ENCODE peak calls at places on chromosomes 3 and 15, in six cellular contexts. One of them, this sample, is unnamed.

GRCh38 chr15:89616228-89616627 is 39.0 kb downstream of the KIF7 start:
- DNase-seq in PC-3: no peak
- DNase-seq in gastrocnemius medialis: no peak
- DNase-seq in heart left ventricle: no peak
- DNase-seq in left ventricle myocardium inferior: no peak
- DNase-seq in K562: no peak
- DNase-seq in this sample: no peak

GRCh38 chr15:44435893-44436667 is 8.7 kb downstream of the CTDSPL2 start:
- DNase-seq in gastrocnemius medialis: no peak
- DNase-seq in K562: no peak
- DNase-seq in PC-3: peak; percentile 62
- DNase-seq in left ventricle myocardium inferior: no peak
- DNase-seq in heart left ventricle: no peak
- DNase-seq in this sample: no peak

GRCh38 chr15:98649621-98649995 is 1.3 kb downstream of the IGF1R start:
- DNase-seq in PC-3: no peak
- DNase-seq in gastrocnemius medialis: no peak
- DNase-seq in left ventricle myocardium inferior: peak; percentile 56
- DNase-seq in heart left ventricle: peak; percentile 46
- DNase-seq in K562: peak; percentile 14
- DNase-seq in this sample: no peak

GRCh38 chr3:52238193-52238760 is 681 bp downstream of the TWF2 start:
- DNase-seq in gastrocnemius medialis: no peak
- DNase-seq in left ventricle myocardium inferior: no peak
- DNase-seq in K562: no peak
- DNase-seq in heart left ventricle: no peak
- DNase-seq in PC-3: no peak
- DNase-seq in this sample: no peak

GRCh38 chr3:151156618-151157216 is 46.3 kb downstream of the GPR171 start:
- DNase-seq in left ventricle myocardium inferior: no peak
- DNase-seq in heart left ventricle: no peak
- DNase-seq in PC-3: peak; percentile 88
- DNase-seq in gastrocnemius medialis: no peak
- DNase-seq in K562: peak; percentile 46
- DNase-seq in this sample: no peak

GRCh38 chr3:57755368-57756021 is 614 bp upstream of the SLMAP start:
- DNase-seq in gastrocnemius medialis: no peak
- DNase-seq in heart left ventricle: no peak
- DNase-seq in left ventricle myocardium inferior: peak; percentile 23
- DNase-seq in K562: peak; percentile 52
- DNase-seq in PC-3: peak; percentile 79
- DNase-seq in this sample: no peak

GRCh38 chr3:51336261-51336660 is 48.8 kb upstream of the MANF start:
- DNase-seq in K562: no peak
- DNase-seq in heart left ventricle: no peak
- DNase-seq in PC-3: no peak
- DNase-seq in gastrocnemius medialis: no peak
- DNase-seq in left ventricle myocardium inferior: no peak
- DNase-seq in this sample: no peak

GRCh38 chr3:30493912-30494311 is 112.5 kb upstream of the TGFBR2 start:
- DNase-seq in left ventricle myocardium inferior: no peak
- DNase-seq in PC-3: no peak
- DNase-seq in K562: no peak
- DNase-seq in heart left ventricle: no peak
- DNase-seq in gastrocnemius medialis: peak; percentile 44
- DNase-seq in this sample: no peak

GRCh38 chr3:25585361-25586166 is 79.1 kb downstream of the TOP2B start:
- DNase-seq in heart left ventricle: no peak
- DNase-seq in left ventricle myocardium inferior: no peak
- DNase-seq in K562: no peak
- DNase-seq in PC-3: no peak
- DNase-seq in gastrocnemius medialis: no peak
- DNase-seq in this sample: no peak

GRCh38 chr15:93664180-93664951 is 567.0 kb upstream of the MCTP2 start:
- DNase-seq in K562: no peak
- DNase-seq in heart left ventricle: no peak
- DNase-seq in left ventricle myocardium inferior: no peak
- DNase-seq in gastrocnemius medialis: no peak
- DNase-seq in PC-3: no peak
- DNase-seq in this sample: no peak

GRCh38 chr3:130084581-130084980 is 3.0 kb downstream of the ALG1L2 start:
- DNase-seq in K562: peak; percentile 24
- DNase-seq in left ventricle myocardium inferior: no peak
- DNase-seq in gastrocnemius medialis: no peak
- DNase-seq in heart left ventricle: no peak
- DNase-seq in PC-3: no peak
- DNase-seq in this sample: no peak

GRCh38 chr15:45522931-45523331 is 376 bp upstream of the SLC30A4 start:
- DNase-seq in gastrocnemius medialis: no peak
- DNase-seq in K562: no peak
- DNase-seq in left ventricle myocardium inferior: no peak
- DNase-seq in PC-3: peak; percentile 9
- DNase-seq in heart left ventricle: no peak
- DNase-seq in this sample: no peak

GRCh38 chr3:101567528-101568317 is 6.1 kb downstream of the TRMT10C start:
- DNase-seq in gastrocnemius medialis: no peak
- DNase-seq in K562: peak; percentile 15
- DNase-seq in heart left ventricle: no peak
- DNase-seq in PC-3: peak; percentile 31
- DNase-seq in left ventricle myocardium inferior: no peak
- DNase-seq in this sample: no peak

GRCh38 chr15:61169904-61170695 is 59.0 kb downstream of the RORA start:
- DNase-seq in gastrocnemius medialis: no peak
- DNase-seq in left ventricle myocardium inferior: no peak
- DNase-seq in K562: no peak
- DNase-seq in heart left ventricle: no peak
- DNase-seq in PC-3: no peak
- DNase-seq in this sample: no peak

GRCh38 chr3:155554777-155555445 is 190.0 kb downstream of the PLCH1 start:
- DNase-seq in gastrocnemius medialis: no peak
- DNase-seq in K562: no peak
- DNase-seq in heart left ventricle: no peak
- DNase-seq in left ventricle myocardium inferior: no peak
- DNase-seq in PC-3: no peak
- DNase-seq in this sample: no peak

GRCh38 chr15:68494573-68495105 is 62.7 kb upstream of the ITGA11 start:
- DNase-seq in K562: no peak
- DNase-seq in gastrocnemius medialis: no peak
- DNase-seq in heart left ventricle: no peak
- DNase-seq in left ventricle myocardium inferior: no peak
- DNase-seq in PC-3: no peak
- DNase-seq in this sample: no peak

GRCh38 chr15:68491415-68492106 is 59.6 kb upstream of the ITGA11 start:
- DNase-seq in gastrocnemius medialis: no peak
- DNase-seq in left ventricle myocardium inferior: no peak
- DNase-seq in PC-3: no peak
- DNase-seq in K562: no peak
- DNase-seq in heart left ventricle: no peak
- DNase-seq in this sample: no peak

GRCh38 chr15:68492855-68493254 is 60.9 kb upstream of the ITGA11 start:
- DNase-seq in K562: no peak
- DNase-seq in gastrocnemius medialis: peak; percentile 53
- DNase-seq in left ventricle myocardium inferior: peak; percentile 55
- DNase-seq in heart left ventricle: peak; percentile 21
- DNase-seq in PC-3: no peak
- DNase-seq in this sample: no peak

GRCh38 chr15:68495221-68495950 is 63.4 kb upstream of the ITGA11 start:
- DNase-seq in gastrocnemius medialis: no peak
- DNase-seq in PC-3: no peak
- DNase-seq in left ventricle myocardium inferior: no peak
- DNase-seq in K562: no peak
- DNase-seq in heart left ventricle: no peak
- DNase-seq in this sample: no peak

DNA sequence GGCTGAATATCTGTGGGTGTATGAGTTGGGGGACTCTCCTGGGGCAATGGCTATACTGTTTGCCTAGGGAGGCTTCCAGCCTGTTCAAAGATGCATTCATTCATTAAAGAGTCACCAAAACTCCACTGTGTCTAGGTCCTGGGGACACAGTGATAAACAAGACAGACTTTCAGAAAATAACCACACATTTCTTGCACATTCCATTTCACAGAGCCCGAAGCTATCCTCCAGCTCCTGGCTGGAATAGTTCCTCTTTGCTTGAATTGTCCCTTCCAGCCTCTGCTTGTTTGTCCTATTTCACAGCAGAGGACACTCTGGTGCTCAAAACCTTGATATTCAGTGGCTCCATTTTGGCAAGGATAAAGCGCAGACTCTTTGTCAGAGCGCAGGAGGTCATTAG is 61.7 kb upstream of the ITGA11 start:
- DNase-seq in heart left ventricle: no peak
- DNase-seq in gastrocnemius medialis: no peak
- DNase-seq in PC-3: no peak
- DNase-seq in left ventricle myocardium inferior: no peak
- DNase-seq in K562: no peak
- DNase-seq in this sample: no peak
- H3K27ac ChIP-seq in heart left ventricle: no peak overlapping the region
- H3K27ac ChIP-seq in gastrocnemius medialis: no peak overlapping the region
- H3K27ac ChIP-seq in PC-3: no peak overlapping the region
- H3K27ac ChIP-seq in left ventricle myocardium inferior: no peak overlapping the region
- H3K27ac ChIP-seq in K562: no peak overlapping the region
- H3K27ac ChIP-seq in this sample: no peak overlapping the region

GRCh38 chr3:164332856-164333802 is 745.2 kb downstream of the SI start:
- DNase-seq in PC-3: no peak
- DNase-seq in gastrocnemius medialis: no peak
- DNase-seq in heart left ventricle: no peak
- DNase-seq in K562: no peak
- DNase-seq in left ventricle myocardium inferior: no peak
- DNase-seq in this sample: no peak
- TF ChIP-seq CTCF in PC-3: no peak
- TF ChIP-seq CTCF in gastrocnemius medialis: no peak
- TF ChIP-seq CTCF in heart left ventricle: no peak
- TF ChIP-seq CTCF in K562: no peak
- TF ChIP-seq CTCF in left ventricle myocardium inferior: no peak
- TF ChIP-seq CTCF in this sample: no peak

GRCh38 chr3:149589332-149589731 is 68.5 kb downstream of the WWTR1 start:
- DNase-seq in PC-3: peak; percentile 65
- DNase-seq in gastrocnemius medialis: no peak
- DNase-seq in K562: no peak
- DNase-seq in left ventricle myocardium inferior: no peak
- DNase-seq in heart left ventricle: no peak
- DNase-seq in this sample: no peak

GRCh38 chr3:149596136-149596770 is 61.6 kb downstream of the WWTR1 start:
- DNase-seq in gastrocnemius medialis: no peak
- DNase-seq in PC-3: no peak
- DNase-seq in heart left ventricle: no peak
- DNase-seq in left ventricle myocardium inferior: no peak
- DNase-seq in K562: no peak
- DNase-seq in this sample: no peak

GRCh38 chr3:149592758-149593240 is 65.0 kb downstream of the WWTR1 start:
- DNase-seq in K562: no peak
- DNase-seq in PC-3: no peak
- DNase-seq in left ventricle myocardium inferior: peak; percentile 31
- DNase-seq in gastrocnemius medialis: peak; percentile 76
- DNase-seq in heart left ventricle: peak; percentile 63
- DNase-seq in this sample: no peak

GRCh38 chr3:149590691-149591441 is 67.0 kb downstream of the WWTR1 start:
- DNase-seq in gastrocnemius medialis: no peak
- DNase-seq in K562: no peak
- DNase-seq in PC-3: no peak
- DNase-seq in heart left ventricle: peak; percentile 37
- DNase-seq in left ventricle myocardium inferior: no peak
- DNase-seq in this sample: no peak

DNA sequence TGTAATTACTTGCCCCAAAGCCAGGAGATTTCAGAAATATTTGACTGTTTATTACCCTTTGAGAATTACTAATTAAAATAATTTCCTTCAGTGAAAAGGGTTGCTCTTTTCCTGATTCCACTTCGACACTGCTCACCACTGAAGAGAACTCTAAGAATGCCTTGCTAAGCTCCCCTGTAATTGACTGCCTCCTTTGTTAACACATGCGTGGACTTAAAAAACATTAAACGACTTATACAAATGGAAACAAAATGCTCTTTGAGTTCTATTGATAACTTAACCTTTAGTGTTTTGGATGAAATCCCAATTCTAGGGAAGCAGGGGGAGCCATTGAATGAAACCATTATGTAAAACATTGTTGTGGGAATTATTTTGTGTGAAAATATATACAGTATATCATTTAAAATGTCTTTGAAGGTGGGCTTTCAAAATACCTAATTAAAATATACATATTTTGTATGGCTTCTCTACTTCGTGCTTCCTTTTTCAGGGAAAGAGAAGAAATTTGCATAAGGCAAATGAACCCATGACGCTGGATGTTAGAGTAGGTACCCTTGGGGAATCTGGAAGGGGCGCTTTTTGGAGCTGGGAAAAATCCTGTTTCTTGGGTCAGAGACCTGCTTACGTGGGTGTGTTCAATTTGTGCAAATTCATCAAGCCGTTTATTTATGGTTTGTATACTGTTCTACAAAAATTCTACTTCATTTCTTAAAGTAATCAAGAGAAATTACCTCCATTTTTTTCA is 64.2 kb downstream of the WWTR1 start:
- DNase-seq in gastrocnemius medialis: no peak
- DNase-seq in heart left ventricle: no peak
- DNase-seq in PC-3: no peak
- DNase-seq in K562: no peak
- DNase-seq in left ventricle myocardium inferior: no peak
- DNase-seq in this sample: no peak
- H3K4me3 ChIP-seq in gastrocnemius medialis: peak overlapping the region; percentile 29
- H3K4me3 ChIP-seq in heart left ventricle: no peak overlapping the region
- H3K4me3 ChIP-seq in PC-3: no peak overlapping the region
- H3K4me3 ChIP-seq in K562: no peak overlapping the region
- H3K4me3 ChIP-seq in left ventricle myocardium inferior: peak overlapping the region; percentile 21
- H3K4me3 ChIP-seq in this sample: no peak overlapping the region

GRCh38 chr3:13619661-13620230 is 70.8 kb downstream of the FBLN2 start:
- DNase-seq in gastrocnemius medialis: no peak
- DNase-seq in PC-3: no peak
- DNase-seq in K562: peak; percentile 50
- DNase-seq in heart left ventricle: no peak
- DNase-seq in left ventricle myocardium inferior: no peak
- DNase-seq in this sample: no peak

GRCh38 chr3:13621381-13622221 is 72.7 kb downstream of the FBLN2 start:
- DNase-seq in K562: no peak
- DNase-seq in left ventricle myocardium inferior: no peak
- DNase-seq in PC-3: no peak
- DNase-seq in gastrocnemius medialis: no peak
- DNase-seq in heart left ventricle: no peak
- DNase-seq in this sample: no peak

GRCh38 chr3:13620776-13621365 is 71.9 kb downstream of the FBLN2 start:
- DNase-seq in PC-3: no peak
- DNase-seq in heart left ventricle: no peak
- DNase-seq in gastrocnemius medialis: no peak
- DNase-seq in left ventricle myocardium inferior: no peak
- DNase-seq in K562: no peak
- DNase-seq in this sample: no peak

GRCh38 chr3:13618836-13619235 is 69.9 kb downstream of the FBLN2 start:
- DNase-seq in PC-3: no peak
- DNase-seq in gastrocnemius medialis: no peak
- DNase-seq in left ventricle myocardium inferior: no peak
- DNase-seq in K562: no peak
- DNase-seq in heart left ventricle: no peak
- DNase-seq in this sample: no peak

DNA sequence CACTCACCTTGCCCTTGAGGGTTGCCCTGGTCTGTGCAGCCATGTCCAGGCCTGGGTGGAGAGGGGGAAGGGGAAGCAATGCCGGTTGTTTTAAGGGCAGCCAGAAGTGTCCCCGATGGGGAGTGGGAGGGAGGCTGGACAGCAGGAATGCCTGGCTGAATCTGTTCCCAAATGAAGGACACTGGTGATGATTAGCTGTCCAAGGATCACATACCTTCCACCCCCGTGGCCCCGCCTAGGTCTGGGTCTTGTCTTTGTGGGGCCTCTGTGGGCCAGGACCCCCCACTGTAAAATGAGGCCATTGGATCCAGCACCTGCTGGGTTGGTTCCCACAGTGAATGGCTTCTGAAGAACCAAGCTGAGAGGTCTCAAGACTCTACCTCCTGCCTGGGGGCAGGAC is 71.4 kb downstream of the FBLN2 start:
- DNase-seq in K562: no peak
- DNase-seq in left ventricle myocardium inferior: no peak
- DNase-seq in heart left ventricle: no peak
- DNase-seq in PC-3: no peak
- DNase-seq in gastrocnemius medialis: no peak
- DNase-seq in this sample: no peak
- H3K27ac ChIP-seq in K562: no peak overlapping the region
- H3K27ac ChIP-seq in left ventricle myocardium inferior: no peak overlapping the region
- H3K27ac ChIP-seq in heart left ventricle: no peak overlapping the region
- H3K27ac ChIP-seq in PC-3: no peak overlapping the region
- H3K27ac ChIP-seq in gastrocnemius medialis: no peak overlapping the region
- H3K27ac ChIP-seq in this sample: no peak overlapping the region